ENCODE peak calls at places on chromosomes 12 and 14, in seven cellular contexts. W is CD8-positive, alpha-beta T cell; O is dorsolateral prefrontal cortex; Q is hepatocyte; B is choroid plexus epithelial cell; Y is GM12864; K is IMR-90. N is an unnamed sample.

GRCh38 chr14:51552275-51552674 is 99.4 kb upstream of the FRMD6 start:
- DNase-seq in W (no peak), O (no peak), Q (no peak), B (no peak), Y (no peak), K (no peak), N (no peak)

GRCh38 chr12:546920-547845 is 87.4 kb downstream of the B4GALNT3 start:
- DNase-seq in W (peak; percentile 39), O (peak; percentile 74), Q (peak; percentile 78), B (peak; percentile 51), Y (no peak), K (peak; percentile 26), N (peak; percentile 30)

GRCh38 chr14:102544745-102545460 is 35.3 kb upstream of the ANKRD9 start:
- DNase-seq in W (no peak), O (no peak), Q (peak; percentile 82), B (no peak), Y (no peak), K (no peak), N (no peak)

GRCh38 chr12:25592725-25593495 is 39.8 kb upstream of the LMNTD1 start:
- DNase-seq in W (no peak), O (no peak), Q (no peak), B (no peak), Y (no peak), K (no peak), N (no peak)

GRCh38 chr12:72453079-72453478 is 180.9 kb downstream of the TRHDE start:
- DNase-seq in W (no peak), O (no peak), Q (no peak), B (no peak), Y (no peak), K (no peak), N (no peak)

GRCh38 chr12:30828686-30829085 is 73.9 kb upstream of the CAPRIN2 start:
- DNase-seq in W (no peak), O (no peak), Q (no peak), B (no peak), Y (no peak), K (no peak), N (no peak)

GRCh38 chr14:24307575-24308341 is at the start of gene CIDEB:
- DNase-seq in W (no peak), O (peak; percentile 60), Q (peak; percentile 89), B (peak; percentile 66), Y (no peak), K (peak; percentile 43), N (peak; percentile 60)

GRCh38 chr12:131280426-131280825 is 326.7 kb downstream of the ADGRD1 start:
- DNase-seq in W (no peak), O (no peak), Q (no peak), B (no peak), Y (no peak), K (no peak), N (no peak)

GRCh38 chr12:88617352-88617751 is 37.1 kb upstream of the KITLG start:
- DNase-seq in W (no peak), O (no peak), Q (no peak), B (no peak), Y (no peak), K (no peak), N (no peak)

GRCh38 chr12:93785262-93786010 is 108.3 kb downstream of the CRADD start:
- DNase-seq in W (no peak), O (no peak), Q (peak; percentile 49), B (peak; percentile 96), Y (no peak), K (peak; percentile 97), N (peak; percentile 99)

GRCh38 chr12:54004063-54004840 is 4.3 kb downstream of the HOXC9 start:
- DNase-seq in W (no peak), O (no peak), Q (no peak), B (no peak), Y (no peak), K (no peak), N (peak; percentile 52)

GRCh38 chr12:123908884-123909807 is 63.5 kb downstream of the CCDC92 start:
- DNase-seq in W (no peak), O (no peak), Q (no peak), B (no peak), Y (no peak), K (no peak), N (no peak)

GRCh38 chr12:106248849-106249371 is 1.1 kb upstream of the CKAP4 start:
- DNase-seq in W (no peak), O (no peak), Q (no peak), B (peak; percentile 54), Y (no peak), K (peak; percentile 68), N (peak; percentile 75)

GRCh38 chr12:76018111-76018510 is 13.5 kb downstream of the PHLDA1 start:
- DNase-seq in W (no peak), O (no peak), Q (peak; percentile 28), B (peak; percentile 88), Y (no peak), K (peak; percentile 61), N (peak; percentile 23)

GRCh38 chr12:26319511-26319910 is 124.1 kb downstream of the SSPN start:
- DNase-seq in W (no peak), O (no peak), Q (peak; percentile 54), B (peak; percentile 97), Y (no peak), K (peak; percentile 94), N (peak; percentile 100)

GRCh38 chr14:34355584-34356266 is 106.3 kb downstream of the SPTSSA start:
- DNase-seq in W (no peak), O (no peak), Q (no peak), B (peak; percentile 69), Y (no peak), K (peak; percentile 75), N (peak; percentile 89)

GRCh38 chr12:122951979-122952892 is 14.0 kb downstream of the ABCB9 start:
- DNase-seq in W (peak; percentile 50), O (peak; percentile 82), Q (peak; percentile 85), B (peak; percentile 79), Y (no peak), K (peak; percentile 67), N (peak; percentile 73)

DNA sequence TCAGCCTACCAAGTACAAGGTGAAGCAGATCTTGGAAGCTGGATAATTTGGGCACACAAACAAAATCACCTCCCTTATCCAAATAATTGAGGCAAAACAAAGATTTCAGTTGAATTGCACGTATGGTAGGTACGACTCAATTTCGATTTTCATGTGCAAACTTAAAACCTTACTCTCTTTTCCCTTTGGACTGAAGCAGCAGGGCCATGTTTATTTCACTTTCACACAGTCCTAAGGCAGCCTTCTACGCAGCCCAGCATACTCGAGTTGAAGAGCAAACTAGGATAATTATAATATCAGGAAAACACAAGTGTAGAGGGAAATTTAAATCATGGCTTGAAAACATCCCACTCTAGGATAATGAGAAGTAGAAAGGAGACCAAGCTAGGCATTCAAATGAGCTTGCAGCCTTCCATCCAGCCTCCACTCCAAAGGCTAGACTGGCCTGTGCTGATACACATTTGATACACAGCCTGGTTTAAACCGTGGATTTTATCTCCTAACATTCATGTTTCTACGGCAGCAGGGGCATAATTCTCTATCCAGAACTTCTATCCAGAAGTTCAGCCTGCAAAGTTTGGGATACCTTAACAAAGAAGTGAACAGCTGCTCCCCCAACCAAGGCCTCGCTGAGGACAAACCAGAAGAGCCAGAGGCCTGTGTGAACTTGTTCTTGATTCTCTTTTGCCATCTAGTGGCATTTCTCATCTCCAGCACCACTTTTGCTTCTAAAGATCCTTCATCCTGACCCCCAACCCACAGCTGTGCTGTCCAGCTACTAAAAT is 2.4 kb upstream of the RNASE7 start:
- DNase-seq in W (no peak), O (no peak), Q (peak; percentile 83), B (peak; percentile 88), Y (peak; percentile 8), K (peak; percentile 67), N (peak; percentile 73)
- TF ChIP-seq CTCF in W (peak; percentile 46), O (peak; percentile 76), Q (peak; percentile 78), B (peak; percentile 86), Y (peak; percentile 57), K (peak; percentile 68), N (peak; percentile 65)

GRCh38 chr14:100575266-100575995 is 11.8 kb downstream of the BEGAIN start:
- DNase-seq in W (no peak), O (no peak), Q (no peak), B (no peak), Y (no peak), K (no peak), N (no peak)
- H3K4me3 ChIP-seq in W (no peak overlapping the region), O (no peak overlapping the region), Q (no peak overlapping the region), B (no peak overlapping the region), Y (no peak overlapping the region), K (no peak overlapping the region), N (no peak overlapping the region)

DNA sequence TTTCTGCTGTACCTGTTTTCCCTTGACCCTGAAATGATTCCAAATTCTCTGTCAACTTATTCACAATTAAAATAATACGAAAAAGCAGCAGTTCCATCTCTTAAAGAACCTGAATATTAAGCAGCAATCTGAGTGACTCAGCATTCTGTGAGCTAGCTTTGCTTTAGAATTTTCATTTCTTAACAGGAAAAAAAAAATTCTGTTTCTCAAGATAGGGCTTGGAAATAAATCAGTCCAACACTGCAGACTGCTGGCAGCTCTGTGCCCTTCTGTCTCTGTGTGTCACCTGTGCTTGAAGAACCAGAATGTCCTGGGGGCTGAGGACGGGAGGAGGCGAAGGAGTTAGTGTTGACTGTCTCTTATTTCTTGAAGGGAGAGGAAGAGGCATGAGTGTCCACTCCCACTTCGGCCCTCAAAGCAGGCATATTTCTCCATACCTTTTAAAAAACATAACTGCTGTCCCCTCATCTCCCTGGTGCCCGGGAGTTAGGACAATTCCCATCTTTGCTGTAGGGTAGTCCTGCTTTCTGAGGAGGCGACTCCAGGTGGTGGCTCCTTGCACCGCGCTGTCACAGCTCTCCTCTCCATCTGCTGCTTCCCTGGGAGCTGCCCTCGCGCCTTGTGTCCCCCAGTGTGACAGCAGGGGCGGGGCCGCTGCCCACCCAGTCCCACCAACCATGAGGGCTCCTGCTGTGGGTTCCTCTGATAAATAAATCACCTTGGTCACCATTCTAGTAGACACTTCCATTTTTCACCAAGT is 203.1 kb downstream of the CALM1 start:
- DNase-seq in W (no peak), O (peak; percentile 46), Q (peak; percentile 50), B (peak; percentile 57), Y (no peak), K (peak; percentile 46), N (peak; percentile 17)
- TF ChIP-seq CTCF in W (no peak), O (peak; percentile 33), Q (peak; percentile 45), B (peak; percentile 47), Y (no peak), K (peak; percentile 6), N (no peak)

GRCh38 chr12:8956073-8956472 is 6.6 kb upstream of the M6PR start:
- DNase-seq in W (no peak), O (no peak), Q (no peak), B (no peak), Y (no peak), K (no peak), N (no peak)

GRCh38 chr12:8953773-8954402 is 4.4 kb upstream of the M6PR start:
- DNase-seq in W (peak; percentile 20), O (no peak), Q (no peak), B (no peak), Y (no peak), K (no peak), N (no peak)

GRCh38 chr12:8960185-8960584 is 10.7 kb upstream of the M6PR start:
- DNase-seq in W (no peak), O (no peak), Q (no peak), B (no peak), Y (no peak), K (no peak), N (no peak)

GRCh38 chr12:8957561-8957960 is 8.1 kb upstream of the M6PR start:
- DNase-seq in W (no peak), O (no peak), Q (no peak), B (no peak), Y (no peak), K (no peak), N (no peak)

DNA sequence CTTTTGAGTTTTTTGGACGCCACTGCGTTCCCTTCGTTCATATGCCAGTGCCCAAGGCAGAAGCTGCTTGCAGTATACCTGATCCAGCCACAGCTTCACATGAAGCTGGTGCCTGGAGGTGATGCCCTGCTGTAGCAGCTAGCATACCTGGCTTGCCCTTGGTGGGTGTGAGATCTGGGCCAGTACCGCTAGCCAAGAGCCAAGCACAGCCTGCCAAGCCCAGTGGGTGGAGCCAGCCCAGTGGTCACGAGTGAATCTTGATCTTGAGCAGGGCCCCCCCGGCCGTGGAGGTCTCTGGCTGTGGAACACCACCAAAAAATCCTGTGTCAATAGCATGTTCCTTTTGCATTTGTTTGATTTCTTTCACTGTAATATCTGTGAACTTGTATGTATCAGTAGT is 7.3 kb upstream of the M6PR start:
- DNase-seq in W (no peak), O (no peak), Q (no peak), B (no peak), Y (no peak), K (no peak), N (no peak)
- H3K4me3 ChIP-seq in W (no peak overlapping the region), O (no peak overlapping the region), Q (no peak overlapping the region), B (no peak overlapping the region), Y (no peak overlapping the region), K (no peak overlapping the region), N (no peak overlapping the region)